ENCODE peak calls at places on chromosome X, in ten cellular contexts. R is stimulated activated CD8-positive, alpha-beta memory T cell treated with anti-CD3 and anti-CD28 coated beads, Interleukin-2, amount 100 ng/mL, for 48 hours; P is T-cell; T is fibroblast of lung; J is CD8-positive, alpha-beta T cell; N is uterus; M is D341Med; Q is neural progenitor cell; F is iPS-NIHi11; B is activated naive CD8-positive, alpha-beta T cell treated with anti-CD3 and anti-CD28 coated beads, Interleukin-2, amount 50 U/mL, for 24 hours. D is an unnamed sample.

GRCh38 chrX:93874554-93874953 is 200.5 kb downstream of the FAM133A start:
- DNase-seq in F (peak; percentile 17), N (no peak), J (no peak), B (no peak), P (no peak), R (no peak), T (no peak), M (peak; percentile 27), Q (peak; percentile 77), D (no peak)

GRCh38 chrX:110210417-110211139 is 107.3 kb downstream of the AMMECR1 start:
- DNase-seq in J (no peak), Q (no peak), P (no peak), R (no peak), F (no peak), M (no peak), T (peak; percentile 87), B (no peak), N (no peak), D (peak; percentile 90)

GRCh38 chrX:13750204-13750603 is 15.7 kb downstream of the OFD1 start:
- DNase-seq in J (no peak), N (no peak), B (no peak), M (peak; percentile 39), F (peak; percentile 14), R (no peak), P (no peak), Q (peak; percentile 31), T (peak; percentile 60), D (peak; percentile 20)

GRCh38 chrX:444305-444704 is 57.6 kb upstream of the PPP2R3B start:
- DNase-seq in R (no peak), M (no peak), F (no peak), N (no peak), P (no peak), J (no peak), T (no peak), Q (no peak), B (no peak), D (no peak)

GRCh38 chrX:103584606-103585005 is 709 bp upstream of the TCEAL4 start:
- DNase-seq in T (peak; percentile 15), B (no peak), J (no peak), P (no peak), R (no peak), N (no peak), F (no peak), M (no peak), Q (peak; percentile 12), D (no peak)

GRCh38 chrX:144586756-144587155 is 660.5 kb upstream of the SPANXN1 start:
- DNase-seq in M (no peak), N (no peak), B (no peak), F (no peak), Q (no peak), R (no peak), T (no peak), P (no peak), J (no peak), D (peak; percentile 23)

GRCh38 chrX:124506031-124506430 is 159.7 kb downstream of the SH2D1A start:
- DNase-seq in P (no peak), B (no peak), J (no peak), N (no peak), F (no peak), R (no peak), Q (no peak), M (no peak), T (no peak), D (no peak)

GRCh38 chrX:154505726-154506125 is 10.3 kb downstream of the FAM3A start:
- DNase-seq in T (peak; percentile 49), P (no peak), B (no peak), N (no peak), F (no peak), Q (no peak), M (no peak), R (no peak), J (no peak), D (peak; percentile 49)

GRCh38 chrX:118727686-118728339 is 407 bp downstream of the IL13RA1 start:
- DNase-seq in P (no peak), J (no peak), B (peak; percentile 3), R (no peak), F (peak; percentile 8), Q (peak; percentile 29), M (no peak), T (peak; percentile 21), N (peak; percentile 37), D (peak; percentile 34)

GRCh38 chrX:42269186-42269585 is 345.8 kb upstream of the CASK start:
- DNase-seq in R (no peak), M (no peak), N (no peak), T (no peak), P (no peak), B (no peak), F (no peak), J (no peak), Q (no peak), D (peak; percentile 45)

D was measured in AG10803.